ENCODE peak calls at places on chromosome X, in five cellular contexts. One of them, this sample, is unnamed.

GRCh38 chrX:115531818-115532403 is 29.1 kb upstream of the PLS3 start:
- DNase-seq in T-helper 17 cell: no peak
- DNase-seq in GM23338: no peak
- DNase-seq in astrocyte: peak
- DNase-seq in H54: peak
- DNase-seq in this sample: no peak

GRCh38 chrX:76427560-76428242 is at the start of gene MAGEE1:
- DNase-seq in T-helper 17 cell: peak
- DNase-seq in GM23338: peak
- DNase-seq in astrocyte: peak
- DNase-seq in H54: peak
- DNase-seq in this sample: peak

GRCh38 chrX:29561417-29561816 is 653.9 kb upstream of the MAGEB2 start:
- DNase-seq in T-helper 17 cell: no peak
- DNase-seq in GM23338: no peak
- DNase-seq in astrocyte: no peak
- DNase-seq in H54: no peak
- DNase-seq in this sample: no peak

GRCh38 chrX:13899607-13900006 is 82.7 kb upstream of the GPM6B start:
- DNase-seq in T-helper 17 cell: no peak
- DNase-seq in GM23338: no peak
- DNase-seq in astrocyte: peak
- DNase-seq in H54: peak
- DNase-seq in this sample: peak

GRCh38 chrX:40166582-40166981 is 68.8 kb upstream of the BCOR start:
- DNase-seq in T-helper 17 cell: no peak
- DNase-seq in GM23338: peak
- DNase-seq in astrocyte: no peak
- DNase-seq in H54: no peak
- DNase-seq in this sample: peak

GRCh38 chrX:152861826-152862225 is 31.0 kb downstream of the NSDHL start:
- DNase-seq in T-helper 17 cell: no peak
- DNase-seq in GM23338: no peak
- DNase-seq in astrocyte: peak
- DNase-seq in H54: no peak
- DNase-seq in this sample: no peak

GRCh38 chrX:150913511-150913910 is 15.0 kb upstream of the CD99L2 start:
- DNase-seq in T-helper 17 cell: no peak
- DNase-seq in GM23338: no peak
- DNase-seq in astrocyte: peak
- DNase-seq in H54: no peak
- DNase-seq in this sample: no peak

GRCh38 chrX:100649550-100650356 is 5.8 kb downstream of the SRPX2 start:
- DNase-seq in T-helper 17 cell: no peak
- DNase-seq in GM23338: no peak
- DNase-seq in astrocyte: peak
- DNase-seq in H54: no peak
- DNase-seq in this sample: peak

GRCh38 chrX:150934453-150934852 is 36.0 kb upstream of the CD99L2 start:
- DNase-seq in T-helper 17 cell: no peak
- DNase-seq in GM23338: peak
- DNase-seq in astrocyte: peak
- DNase-seq in H54: peak
- DNase-seq in this sample: no peak

GRCh38 chrX:110992611-110993010 is 103.4 kb upstream of the PAK3 start:
- DNase-seq in T-helper 17 cell: peak
- DNase-seq in GM23338: peak
- DNase-seq in astrocyte: no peak
- DNase-seq in H54: no peak
- DNase-seq in this sample: no peak

GRCh38 chrX:71056857-71057256 is 11.3 kb downstream of the SNX12 start:
- DNase-seq in T-helper 17 cell: no peak
- DNase-seq in GM23338: no peak
- DNase-seq in astrocyte: peak
- DNase-seq in H54: no peak
- DNase-seq in this sample: no peak

GRCh38 chrX:6026980-6027379 is 201.7 kb downstream of the NLGN4X start:
- DNase-seq in T-helper 17 cell: no peak
- DNase-seq in GM23338: peak
- DNase-seq in astrocyte: no peak
- DNase-seq in H54: no peak
- DNase-seq in this sample: no peak

GRCh38 chrX:84216406-84216805 is 28.4 kb upstream of the RPS6KA6 start:
- DNase-seq in T-helper 17 cell: no peak
- DNase-seq in GM23338: no peak
- DNase-seq in astrocyte: no peak
- DNase-seq in H54: no peak
- DNase-seq in this sample: no peak

GRCh38 chrX:45063319-45064095 is 137.2 kb downstream of the DIPK2B start:
- DNase-seq in T-helper 17 cell: no peak
- DNase-seq in GM23338: no peak
- DNase-seq in astrocyte: peak
- DNase-seq in H54: no peak
- DNase-seq in this sample: no peak

GRCh38 chrX:140697618-140698017 is 11.9 kb upstream of the LINC00632 start:
- DNase-seq in T-helper 17 cell: no peak
- DNase-seq in GM23338: peak
- DNase-seq in astrocyte: no peak
- DNase-seq in H54: no peak
- DNase-seq in this sample: no peak

GRCh38 chrX:153381684-153382532 is 19.2 kb downstream of the PNMA6E start:
- DNase-seq in T-helper 17 cell: no peak
- DNase-seq in GM23338: peak
- DNase-seq in astrocyte: peak
- DNase-seq in H54: no peak
- DNase-seq in this sample: no peak

GRCh38 chrX:19846995-19847790 is 40.2 kb downstream of the SH3KBP1 start:
- DNase-seq in T-helper 17 cell: no peak
- DNase-seq in GM23338: peak
- DNase-seq in astrocyte: peak
- DNase-seq in H54: peak
- DNase-seq in this sample: peak

GRCh38 chrX:29858714-29859113 is 356.6 kb upstream of the MAGEB2 start:
- DNase-seq in T-helper 17 cell: no peak
- DNase-seq in GM23338: no peak
- DNase-seq in astrocyte: peak
- DNase-seq in H54: peak
- DNase-seq in this sample: no peak

GRCh38 chrX:47145408-47146120 is 543 bp downstream of the RBM10 start:
- DNase-seq in T-helper 17 cell: peak
- DNase-seq in GM23338: no peak
- DNase-seq in astrocyte: no peak
- DNase-seq in H54: no peak
- DNase-seq in this sample: no peak

GRCh38 chrX:17597836-17598434 is 139.4 kb upstream of the SCML1 start:
- DNase-seq in T-helper 17 cell: no peak
- DNase-seq in GM23338: no peak
- DNase-seq in astrocyte: peak
- DNase-seq in H54: no peak
- DNase-seq in this sample: no peak

GRCh38 chrX:20530319-20530979 is 263.7 kb upstream of the RPS6KA3 start:
- DNase-seq in T-helper 17 cell: peak
- DNase-seq in GM23338: peak
- DNase-seq in astrocyte: no peak
- DNase-seq in H54: no peak
- DNase-seq in this sample: no peak

GRCh38 chrX:136261316-136261715 is 10.1 kb upstream of the MAP7D3 start:
- DNase-seq in T-helper 17 cell: no peak
- DNase-seq in GM23338: no peak
- DNase-seq in astrocyte: no peak
- DNase-seq in H54: no peak
- DNase-seq in this sample: no peak

GRCh38 chrX:15721911-15722310 is 16.2 kb upstream of the CA5B start:
- DNase-seq in T-helper 17 cell: no peak
- DNase-seq in GM23338: no peak
- DNase-seq in astrocyte: no peak
- DNase-seq in H54: no peak
- DNase-seq in this sample: no peak

GRCh38 chrX:130179579-130180215 is 7.9 kb downstream of the RAB33A start:
- DNase-seq in T-helper 17 cell: no peak
- DNase-seq in GM23338: no peak
- DNase-seq in astrocyte: no peak
- DNase-seq in H54: no peak
- DNase-seq in this sample: no peak

GRCh38 chrX:31329298-31329697 is 257.5 kb upstream of the FTHL17 start:
- DNase-seq in T-helper 17 cell: no peak
- DNase-seq in GM23338: no peak
- DNase-seq in astrocyte: no peak
- DNase-seq in H54: no peak
- DNase-seq in this sample: no peak

GRCh38 chrX:115408736-115409390 is 119.3 kb downstream of the LUZP4 start:
- DNase-seq in T-helper 17 cell: no peak
- DNase-seq in GM23338: no peak
- DNase-seq in astrocyte: peak
- DNase-seq in H54: no peak
- DNase-seq in this sample: no peak

This sample was measured in T1000.